ENCODE peak calls at places on chromosomes 16 and 17, in ten cellular contexts. M is cardiac muscle cell, W is tibial nerve, B is AG04450, Y is neural progenitor cell, P is heart right ventricle, Q is psoas muscle, T is stomach, O is SJSA1, K is upper lobe of right lung. U is an unnamed sample.

GRCh38 chr17:27954521-27955495 is 61.6 kb upstream of the LYRM9 start:
- DNase-seq in M (no peak), W (no peak), B (no peak), Y (no peak), P (no peak), Q (no peak), T (no peak), O (no peak), K (no peak), U (no peak)

GRCh38 chr17:36095992-36096391 is 6.0 kb upstream of the CCL3 start:
- DNase-seq in M (no peak), W (no peak), B (no peak), Y (no peak), P (no peak), Q (no peak), T (no peak), O (no peak), K (no peak), U (no peak)

GRCh38 chr16:74773431-74774222 is 993 bp downstream of the FA2H start:
- DNase-seq in M (no peak), W (no peak), B (no peak), Y (no peak), P (no peak), Q (no peak), T (no peak), O (peak; percentile 25), K (no peak), U (no peak)

GRCh38 chr16:49986351-49987124 is 38.5 kb upstream of the CNEP1R1 start:
- DNase-seq in M (no peak), W (no peak), B (no peak), Y (no peak), P (peak; percentile 7), Q (no peak), T (peak; percentile 27), O (peak; percentile 68), K (no peak), U (no peak)

GRCh38 chr17:63029520-63029919 is 63.5 kb downstream of the TANC2 start:
- DNase-seq in M (no peak), W (no peak), B (peak; percentile 21), Y (no peak), P (no peak), Q (no peak), T (no peak), O (no peak), K (no peak), U (no peak)

GRCh38 chr17:76138234-76138895 is 2.7 kb downstream of the FOXJ1 start:
- DNase-seq in M (no peak), W (no peak), B (no peak), Y (peak; percentile 86), P (no peak), Q (peak; percentile 50), T (no peak), O (no peak), K (no peak), U (no peak)

GRCh38 chr16:85334718-85335583 is 222.7 kb upstream of the CIBAR2 start:
- DNase-seq in M (peak; percentile 66), W (no peak), B (no peak), Y (peak; percentile 85), P (no peak), Q (no peak), T (peak; percentile 91), O (no peak), K (no peak), U (no peak)

GRCh38 chr16:1105888-1106620 is 10.0 kb upstream of the C1QTNF8 start:
- DNase-seq in M (peak; percentile 90), W (no peak), B (peak; percentile 10), Y (peak; percentile 91), P (peak; percentile 42), Q (peak; percentile 73), T (peak; percentile 73), O (peak; percentile 71), K (peak; percentile 79), U (peak; percentile 88)

GRCh38 chr16:89018605-89019158 is 41.7 kb upstream of the CBFA2T3 start:
- DNase-seq in M (no peak), W (no peak), B (no peak), Y (no peak), P (no peak), Q (peak; percentile 36), T (no peak), O (no peak), K (no peak), U (no peak)

GRCh38 chr16:733382-734207 is 6.7 kb downstream of the HAGHL start:
- DNase-seq in M (peak; percentile 49), W (no peak), B (no peak), Y (peak; percentile 35), P (no peak), Q (no peak), T (no peak), O (no peak), K (no peak), U (no peak)

GRCh38 chr17:59669411-59669810 is 37.8 kb downstream of the PTRH2 start:
- DNase-seq in M (no peak), W (no peak), B (no peak), Y (no peak), P (no peak), Q (no peak), T (no peak), O (no peak), K (no peak), U (no peak)

DNA sequence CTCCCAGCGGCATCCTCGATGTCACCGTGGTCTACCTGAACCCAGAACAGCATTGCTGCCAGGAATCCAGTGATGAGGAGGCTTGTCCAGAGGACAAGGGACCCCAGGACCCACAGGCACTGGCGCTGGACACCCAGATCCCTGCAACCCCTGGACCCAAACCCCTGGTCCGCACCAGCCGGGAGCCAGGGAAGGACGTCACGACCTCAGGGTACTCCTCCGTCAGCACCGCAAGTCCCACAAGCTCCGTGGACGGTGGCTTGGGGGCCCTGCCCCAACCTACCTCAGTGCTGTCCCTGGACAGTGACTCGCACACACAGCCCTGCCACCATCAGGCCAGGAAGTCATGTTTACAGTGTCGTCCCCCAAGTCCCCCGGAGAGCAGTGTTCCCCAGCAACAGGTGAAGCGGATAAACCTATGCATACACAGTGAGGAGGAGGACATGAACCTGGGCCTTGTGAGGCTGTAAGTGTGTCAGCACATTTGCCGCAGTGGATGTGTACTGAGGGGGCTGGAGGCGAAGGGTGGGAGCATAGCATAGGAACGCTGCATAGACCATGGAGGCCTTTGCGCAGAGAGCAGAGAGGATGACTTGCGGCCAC is 3.3 kb upstream of the TEDC2 start:
- DNase-seq in M (no peak), W (no peak), B (no peak), Y (no peak), P (no peak), Q (no peak), T (no peak), O (no peak), K (no peak), U (no peak)
- H3K27ac ChIP-seq in M (no peak overlapping the region), W (no peak overlapping the region), B (no peak overlapping the region), Y (no peak overlapping the region), P (no peak overlapping the region), Q (no peak overlapping the region), T (no peak overlapping the region), O (no peak overlapping the region), K (no peak overlapping the region), U (no peak overlapping the region)

DNA sequence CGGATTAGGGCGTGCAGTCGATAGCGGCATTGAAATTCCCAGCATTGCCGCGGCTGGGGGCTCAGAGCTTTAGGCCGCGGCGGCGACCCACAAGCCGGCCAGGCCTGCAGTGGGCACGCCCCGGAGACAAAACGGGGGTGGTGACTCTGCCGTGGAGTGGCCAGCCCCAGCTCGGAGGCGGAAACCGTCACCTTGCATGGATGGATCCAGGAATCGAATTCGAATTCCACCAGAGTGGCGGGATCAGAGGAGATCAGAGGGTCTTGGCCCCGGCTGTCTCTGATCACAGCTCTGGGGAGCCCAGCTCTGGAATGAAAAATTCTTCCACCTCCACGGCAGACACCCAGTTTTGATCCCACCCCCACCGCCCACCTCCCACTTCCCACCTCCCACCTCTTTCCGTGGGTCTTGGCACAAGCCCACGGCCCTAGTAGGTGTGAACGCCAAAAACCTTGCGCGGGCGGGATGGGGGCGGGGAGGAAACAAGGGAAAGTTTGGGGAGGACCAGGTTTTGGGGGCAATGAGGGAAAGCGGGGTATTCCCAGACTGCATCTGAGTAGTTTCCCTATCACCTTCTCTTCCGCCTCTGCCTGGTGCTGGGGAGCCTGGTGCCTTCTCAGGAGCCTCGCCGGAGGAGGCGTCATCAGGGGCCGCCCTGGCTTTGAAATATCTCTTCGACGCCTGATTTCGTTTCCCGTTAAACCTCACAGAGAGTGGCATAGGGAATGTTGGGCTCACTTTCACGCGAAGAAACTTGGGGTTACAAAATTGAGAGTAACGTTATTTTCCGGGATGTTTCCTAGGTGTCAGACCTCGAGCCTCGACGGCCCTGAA is 1.4 kb upstream of the IRX3 start:
- DNase-seq in M (peak; percentile 55), W (no peak), B (no peak), Y (peak; percentile 57), P (peak; percentile 18), Q (peak; percentile 61), T (no peak), O (no peak), K (peak; percentile 84), U (no peak)
- H3K27ac ChIP-seq in M (peak overlapping the region; percentile 99), W (no peak overlapping the region), B (no peak overlapping the region), Y (no peak overlapping the region), P (peak overlapping the region; percentile 90), Q (peak overlapping the region; percentile 76), T (peak overlapping the region; percentile 78), O (peak overlapping the region; percentile 75), K (peak overlapping the region; percentile 82), U (no peak overlapping the region)

GRCh38 chr17:2071024-2071385 is 16.1 kb downstream of the HIC1 start:
- DNase-seq in M (no peak), W (no peak), B (no peak), Y (no peak), P (no peak), Q (no peak), T (no peak), O (no peak), K (no peak), U (no peak)
- H3K27ac ChIP-seq in M (no peak overlapping the region), W (peak overlapping the region; percentile 81), B (peak overlapping the region; percentile 87), Y (no peak overlapping the region), P (peak overlapping the region; percentile 97), Q (peak overlapping the region; percentile 76), T (peak overlapping the region; percentile 77), O (peak overlapping the region; percentile 97), K (peak overlapping the region; percentile 86), U (peak overlapping the region; percentile 76)

GRCh38 chr17:38898291-38898679 is 27.1 kb upstream of the LASP1NB start:
- DNase-seq in M (no peak), W (no peak), B (no peak), Y (no peak), P (no peak), Q (no peak), T (no peak), O (no peak), K (no peak), U (no peak)

GRCh38 chr17:38898812-38899348 is 26.5 kb upstream of the LASP1NB start:
- DNase-seq in M (no peak), W (no peak), B (no peak), Y (no peak), P (no peak), Q (peak; percentile 71), T (peak; percentile 50), O (no peak), K (peak; percentile 74), U (no peak)

GRCh38 chr17:38896373-38896954 is 26.6 kb downstream of the LASP1 start:
- DNase-seq in M (no peak), W (no peak), B (no peak), Y (peak; percentile 89), P (peak; percentile 54), Q (no peak), T (no peak), O (no peak), K (no peak), U (no peak)

GRCh38 chr17:38897176-38897575 is 27.3 kb downstream of the LASP1 start:
- DNase-seq in M (no peak), W (peak; percentile 72), B (no peak), Y (no peak), P (peak; percentile 89), Q (peak; percentile 93), T (no peak), O (no peak), K (no peak), U (peak; percentile 39)

GRCh38 chr17:38897671-38898290 is 27.6 kb upstream of the LASP1NB start:
- DNase-seq in M (no peak), W (no peak), B (no peak), Y (peak; percentile 2), P (no peak), Q (no peak), T (no peak), O (no peak), K (no peak), U (no peak)
- H3K27ac ChIP-seq in M (peak overlapping the region; percentile 68), W (peak overlapping the region; percentile 81), B (peak overlapping the region; percentile 52), Y (peak overlapping the region; percentile 34), P (peak overlapping the region; percentile 86), Q (peak overlapping the region; percentile 59), T (peak overlapping the region; percentile 1), O (no peak overlapping the region), K (peak overlapping the region; percentile 81), U (no peak overlapping the region)